ENCODE peak calls at places on chromosomes 7 and 10, in eight cellular contexts. Z is heart right ventricle; F is adrenal gland; V is CD4-positive, alpha-beta T cell; D is CD4-positive, CD25-positive, alpha-beta regulatory T cell; R is aorta; I is Peyer's patch; S is thyroid gland. W is an unnamed sample.

GRCh38 chr10:132674311-132674710 is 111.6 kb downstream of the NKX6-2 start:
- DNase-seq in I (peak), S (no peak), V (no peak), D (no peak), R (peak), F (peak), Z (no peak), W (no peak)

GRCh38 chr7:133984023-133984422 is 143.1 kb upstream of the LRGUK start:
- DNase-seq in S (no peak), D (no peak), Z (no peak), R (no peak), V (no peak), I (no peak), F (no peak), W (no peak)

GRCh38 chr10:74799840-74800239 is 26.6 kb upstream of the KAT6B start:
- DNase-seq in V (no peak), S (no peak), R (no peak), I (no peak), Z (no peak), F (no peak), D (no peak), W (no peak)

GRCh38 chr7:33501368-33501767 is 372.0 kb downstream of the BBS9 start:
- DNase-seq in F (no peak), D (no peak), S (no peak), Z (no peak), I (no peak), V (no peak), R (no peak), W (no peak)

GRCh38 chr7:23022258-23022745 is 8.4 kb upstream of the HYCC1 start:
- DNase-seq in F (no peak), I (no peak), D (no peak), S (no peak), V (no peak), Z (no peak), R (no peak), W (no peak)

GRCh38 chr10:24912214-24912613 is 40.2 kb downstream of the PRTFDC1 start:
- DNase-seq in Z (no peak), V (no peak), R (no peak), I (no peak), S (no peak), D (no peak), F (no peak), W (no peak)

GRCh38 chr7:43647314-43647691 is 64.4 kb downstream of the STK17A start:
- DNase-seq in S (no peak), R (no peak), D (no peak), I (no peak), V (no peak), F (no peak), Z (no peak), W (no peak)

GRCh38 chr7:74655324-74655723 is 2.2 kb upstream of the GTF2I start:
- DNase-seq in R (no peak), D (no peak), V (no peak), I (no peak), S (no peak), Z (no peak), F (no peak), W (no peak)

GRCh38 chr10:110416776-110417732 is 80.7 kb upstream of the DUSP5 start:
- DNase-seq in F (no peak), I (peak), V (no peak), D (no peak), R (no peak), S (peak), Z (no peak), W (no peak)

GRCh38 chr10:15295540-15296325 is 75.4 kb downstream of the FAM171A1 start:
- DNase-seq in V (no peak), S (no peak), F (no peak), I (no peak), D (no peak), R (no peak), Z (no peak), W (no peak)

GRCh38 chr10:15300145-15300544 is 70.9 kb downstream of the FAM171A1 start:
- DNase-seq in V (no peak), Z (no peak), S (no peak), I (no peak), F (no peak), D (no peak), R (no peak), W (no peak)

GRCh38 chr10:15305634-15306033 is 65.5 kb downstream of the FAM171A1 start:
- DNase-seq in Z (no peak), R (no peak), F (no peak), V (no peak), I (no peak), D (no peak), S (no peak), W (no peak)

GRCh38 chr10:15305161-15305560 is 65.9 kb downstream of the FAM171A1 start:
- DNase-seq in D (no peak), Z (no peak), I (no peak), F (no peak), R (no peak), V (no peak), S (no peak), W (no peak)

GRCh38 chr10:15300697-15301096 is 70.4 kb downstream of the FAM171A1 start:
- DNase-seq in Z (peak), S (no peak), I (no peak), V (no peak), D (no peak), F (no peak), R (no peak), W (no peak)
- H3K27ac ChIP-seq in Z (no peak), S (no peak), I (no peak), V (no peak), D (no peak), F (no peak), R (no peak), W (no peak)

GRCh38 chr10:96606946-96607345 is 20.1 kb upstream of the TM9SF3 start:
- DNase-seq in S (no peak), F (no peak), D (no peak), R (no peak), V (no peak), I (no peak), Z (no peak), W (no peak)
- H3K27ac ChIP-seq in S (no peak), F (no peak), D (no peak), R (no peak), V (no peak), I (no peak), Z (no peak), W (no peak)

GRCh38 chr10:113382691-113383090 is 170.2 kb upstream of the HABP2 start:
- DNase-seq in S (no peak), F (no peak), Z (no peak), D (no peak), I (no peak), R (no peak), V (no peak), W (no peak)
- H3K27ac ChIP-seq in S (no peak), F (peak), Z (no peak), D (no peak), I (no peak), R (no peak), V (no peak), W (no peak)

DNA sequence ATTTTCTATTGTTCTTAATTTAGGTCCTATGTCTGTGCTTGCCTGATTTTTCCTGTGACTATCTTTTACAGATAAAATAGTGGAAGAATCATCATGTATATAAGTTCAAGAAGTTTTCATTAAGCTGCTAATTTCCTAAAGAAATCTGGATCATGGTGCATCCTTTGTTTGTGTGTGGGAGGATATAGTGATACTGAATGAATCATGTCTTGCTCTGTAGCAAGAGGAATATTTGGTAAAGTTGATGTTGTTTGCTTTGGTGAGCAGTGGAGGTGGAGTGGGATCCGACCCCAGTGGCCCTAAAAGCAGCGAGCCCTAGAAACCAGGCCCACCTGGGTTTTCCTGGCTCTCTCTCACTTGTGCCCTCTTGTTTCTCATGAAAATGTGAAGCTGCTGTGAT is 83.7 kb downstream of the CCNY start:
- DNase-seq in F (no peak), S (no peak), D (no peak), V (no peak), R (no peak), I (no peak), Z (no peak), W (no peak)
- H3K27ac ChIP-seq in F (no peak), S (no peak), D (no peak), V (no peak), R (no peak), I (no peak), Z (no peak), W (no peak)

GRCh38 chr10:5517546-5517945 is 7.2 kb upstream of the CALML3 start:
- DNase-seq in F (no peak), I (no peak), V (no peak), R (no peak), S (no peak), D (no peak), Z (no peak), W (no peak)
- H3K27ac ChIP-seq in F (no peak), I (peak), V (no peak), R (no peak), S (no peak), D (no peak), Z (no peak), W (no peak)

GRCh38 chr10:8365935-8366911 is 311.7 kb downstream of the GATA3 start:
- DNase-seq in R (no peak), I (no peak), F (no peak), Z (no peak), V (peak), S (no peak), D (peak), W (no peak)
- H3K27ac ChIP-seq in R (no peak), I (no peak), F (no peak), Z (no peak), V (no peak), S (no peak), D (peak), W (no peak)

GRCh38 chr7:18445483-18445882 is 50.1 kb upstream of the HDAC9 start:
- DNase-seq in R (no peak), I (no peak), F (no peak), V (no peak), S (no peak), D (no peak), Z (no peak), W (no peak)
- H3K27ac ChIP-seq in R (no peak), I (no peak), F (no peak), V (no peak), S (no peak), D (no peak), Z (no peak), W (no peak)

GRCh38 chr7:146242661-146243060 is 126.1 kb downstream of the CNTNAP2 start:
- DNase-seq in Z (no peak), D (no peak), R (no peak), V (no peak), S (no peak), I (no peak), F (no peak), W (no peak)
- H3K27ac ChIP-seq in Z (no peak), D (no peak), R (no peak), V (no peak), S (no peak), I (no peak), F (no peak), W (no peak)

GRCh38 chr10:5090551-5090950 is 3.7 kb upstream of the AKR1C3 start:
- DNase-seq in Z (no peak), F (no peak), S (no peak), R (no peak), D (no peak), I (no peak), V (no peak), W (no peak)
- H3K27ac ChIP-seq in Z (no peak), F (no peak), S (no peak), R (no peak), D (no peak), I (no peak), V (no peak), W (no peak)

GRCh38 chr10:80492875-80493413 is 38.8 kb downstream of the TSPAN14 start:
- DNase-seq in V (no peak), R (no peak), I (no peak), F (no peak), D (no peak), S (no peak), Z (no peak), W (no peak)

GRCh38 chr10:80488539-80489066 is 34.5 kb downstream of the TSPAN14 start:
- DNase-seq in D (no peak), V (no peak), F (peak), Z (no peak), R (peak), I (peak), S (peak), W (no peak)

GRCh38 chr10:80489371-80490112 is 35.4 kb downstream of the TSPAN14 start:
- DNase-seq in F (peak), D (no peak), R (no peak), Z (no peak), I (peak), V (no peak), S (no peak), W (no peak)

GRCh38 chr10:80493482-80494021 is 39.4 kb downstream of the TSPAN14 start:
- DNase-seq in R (no peak), Z (no peak), V (no peak), I (peak), F (peak), D (no peak), S (no peak), W (no peak)

GRCh38 chr10:80491251-80492102 is 37.4 kb downstream of the TSPAN14 start:
- DNase-seq in I (peak), S (no peak), Z (no peak), V (no peak), F (peak), D (no peak), R (no peak), W (no peak)
- H3K27ac ChIP-seq in I (peak), S (peak), Z (no peak), V (peak), F (no peak), D (peak), R (no peak), W (no peak)